ENCODE peak calls at places on chromosomes 5 and 9, in four cellular contexts. V is PC-3, X is A549, G is astrocyte. J is an unnamed sample.

GRCh38 chr5:91272858-91273257 is 110.3 kb downstream of the ARRDC3 start:
- DNase-seq in X (no peak), G (peak; percentile 71), V (peak; percentile 33), J (no peak)

GRCh38 chr5:177320879-177321278 is 9.2 kb upstream of the MXD3 start:
- DNase-seq in X (no peak), V (no peak), G (no peak), J (no peak)

GRCh38 chr9:113619156-113619861 is 155.8 kb downstream of the RGS3 start:
- DNase-seq in G (no peak), V (no peak), X (no peak), J (no peak)

GRCh38 chr9:19137282-19137681 is 10.0 kb upstream of the PLIN2 start:
- DNase-seq in G (peak; percentile 68), V (peak; percentile 50), X (no peak), J (peak; percentile 72)

GRCh38 chr5:123482258-123482657 is 29.7 kb upstream of the CSNK1G3 start:
- DNase-seq in X (no peak), V (peak; percentile 59), G (no peak), J (peak; percentile 15)

GRCh38 chr9:128420651-128421473 is at the start of gene CERCAM:
- DNase-seq in G (no peak), X (peak; percentile 72), V (peak; percentile 36), J (peak; percentile 41)

GRCh38 chr9:37676411-37676830 is 25.7 kb downstream of the FRMPD1 start:
- DNase-seq in G (no peak), V (no peak), X (no peak), J (no peak)

GRCh38 chr9:130396581-130396980 is 48.2 kb upstream of the ASS1 start:
- DNase-seq in X (peak; percentile 25), V (no peak), G (no peak), J (no peak)

GRCh38 chr9:130128251-130128650 is 44.0 kb upstream of the NCS1 start:
- DNase-seq in G (no peak), V (no peak), X (no peak), J (no peak)

GRCh38 chr9:95506692-95507455 is 9.9 kb downstream of the PTCH1 start:
- DNase-seq in X (peak; percentile 33), V (peak; percentile 25), G (no peak), J (peak; percentile 61)

GRCh38 chr5:180090769-180091546 is 19.4 kb upstream of the RNF130 start:
- DNase-seq in X (no peak), V (peak; percentile 54), G (peak; percentile 16), J (peak; percentile 33)

GRCh38 chr5:31413030-31413812 is 118.7 kb downstream of the DROSHA start:
- DNase-seq in X (no peak), G (no peak), V (no peak), J (no peak)

GRCh38 chr5:178208540-178209227 is 4.4 kb downstream of the HNRNPAB start:
- DNase-seq in V (no peak), X (peak; percentile 64), G (no peak), J (no peak)

GRCh38 chr5:1336106-1336561 is 8.8 kb downstream of the CLPTM1L start:
- DNase-seq in X (no peak), V (no peak), G (no peak), J (no peak)

GRCh38 chr9:108272350-108272899 is 583.4 kb downstream of the ACTL7B start:
- DNase-seq in X (peak; percentile 71), V (peak; percentile 54), G (no peak), J (peak; percentile 80)

GRCh38 chr9:99354104-99354503 is 132.0 kb downstream of the SEC61B start:
- DNase-seq in G (no peak), V (no peak), X (no peak), J (no peak)

GRCh38 chr9:137580209-137580957 is 1.7 kb upstream of the DPH7 start:
- DNase-seq in X (no peak), G (no peak), V (no peak), J (no peak)

GRCh38 chr5:43110606-43111170 is 10.0 kb upstream of the ZNF131 start:
- DNase-seq in X (peak; percentile 11), V (peak; percentile 31), G (no peak), J (no peak)

GRCh38 chr5:122515709-122516431 is 203.8 kb downstream of the SNCAIP start:
- DNase-seq in V (peak; percentile 64), X (peak; percentile 50), G (peak; percentile 52), J (peak; percentile 89)

GRCh38 chr9:4507731-4508130 is 17.5 kb downstream of the SLC1A1 start:
- DNase-seq in X (no peak), V (no peak), G (no peak), J (no peak)

GRCh38 chr9:4510546-4511322 is 20.5 kb downstream of the SLC1A1 start:
- DNase-seq in X (no peak), G (no peak), V (no peak), J (no peak)

GRCh38 chr9:4508246-4508906 is 18.1 kb downstream of the SLC1A1 start:
- DNase-seq in V (peak; percentile 55), X (no peak), G (peak; percentile 55), J (no peak)

GRCh38 chr9:4509590-4509984 is 19.3 kb downstream of the SLC1A1 start:
- DNase-seq in G (no peak), X (no peak), V (no peak), J (no peak)

GRCh38 chr9:4508907-4509589 is 18.8 kb downstream of the SLC1A1 start:
- DNase-seq in X (no peak), G (peak; percentile 76), V (no peak), J (peak; percentile 82)
- H3K4me2 ChIP-seq in X (no peak overlapping the region), G (peak overlapping the region; percentile 53), V (no peak overlapping the region), J (no peak overlapping the region)

DNA sequence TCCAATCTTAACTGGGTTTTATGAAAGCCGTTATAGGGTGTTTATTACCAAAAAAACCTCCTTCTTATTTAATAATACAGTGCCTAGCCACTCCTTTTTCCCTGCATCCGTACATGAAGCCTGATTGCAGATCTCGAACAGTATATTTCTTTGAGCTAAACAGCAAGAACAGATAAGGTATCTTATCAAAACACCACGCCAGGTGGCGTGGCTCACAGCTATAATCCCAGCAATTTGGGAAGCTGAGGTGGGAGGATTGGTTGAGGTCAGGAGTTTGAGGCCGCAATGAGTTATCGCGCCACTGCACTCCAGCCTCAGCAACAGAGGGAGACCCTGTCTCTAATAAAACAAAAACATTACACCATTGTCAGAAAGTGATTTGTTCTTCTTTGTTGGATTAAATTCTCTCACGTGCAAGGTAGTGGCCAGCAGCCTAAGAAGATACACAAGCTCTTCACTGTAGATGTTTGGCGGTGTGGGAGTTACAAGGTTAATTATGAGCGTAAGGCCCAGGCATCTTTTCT is 291.2 kb upstream of the DMRT1 start:
- DNase-seq in G (no peak), V (no peak), X (no peak), J (no peak)
- TF ChIP-seq CTCF in G (no peak), V (no peak), X (no peak), J (no peak)

DNA sequence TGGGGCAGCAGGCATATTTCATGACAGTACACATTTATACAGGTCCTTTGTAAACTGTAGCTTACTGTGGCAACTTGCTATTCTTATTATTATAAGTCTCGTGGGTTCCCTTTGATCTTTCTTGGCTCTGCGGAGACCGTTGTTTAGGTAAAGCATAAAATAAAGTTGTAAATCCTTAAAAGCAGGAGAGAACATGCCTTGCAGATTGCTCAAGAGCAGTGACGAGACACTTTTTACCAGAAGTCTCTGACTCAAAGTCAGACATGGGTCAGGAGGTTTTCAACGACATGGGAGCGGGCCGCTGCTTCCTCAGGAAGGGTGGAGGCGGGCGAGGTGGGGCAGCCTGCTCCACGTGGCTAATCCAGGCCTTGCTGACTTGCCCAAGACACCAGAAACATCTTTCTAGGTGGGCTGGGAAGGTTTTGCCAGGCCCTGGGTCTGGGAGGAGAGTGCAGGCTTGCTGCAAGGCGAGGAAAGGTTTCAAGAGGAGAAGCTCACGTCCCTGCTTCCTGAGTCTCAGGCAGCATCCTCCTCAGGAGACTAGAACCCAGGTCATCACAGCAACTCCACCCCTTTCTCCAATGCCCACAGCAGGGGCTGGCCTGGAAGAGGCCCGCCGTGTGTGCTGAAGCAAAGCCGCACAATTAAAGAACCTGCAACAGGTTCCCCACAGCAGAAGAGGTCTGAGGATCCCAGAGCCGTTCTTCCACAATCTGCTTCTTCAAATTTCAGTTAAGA is 6.5 kb downstream of the TBC1D2 start:
- DNase-seq in V (peak; percentile 62), G (peak; percentile 96), X (no peak), J (peak; percentile 97)
- H3K4me2 ChIP-seq in V (no peak overlapping the region), G (peak overlapping the region; percentile 17), X (peak overlapping the region; percentile 32), J (no peak overlapping the region)

GRCh38 chr9:126705767-126706697 is 92.3 kb downstream of the LMX1B start:
- DNase-seq in V (peak; percentile 59), X (peak; percentile 79), G (no peak), J (no peak)

GRCh38 chr9:126705311-126705766 is 91.6 kb downstream of the LMX1B start:
- DNase-seq in V (peak; percentile 75), G (no peak), X (peak; percentile 84), J (peak; percentile 48)

GRCh38 chr9:126703330-126704156 is 89.8 kb downstream of the LMX1B start:
- DNase-seq in V (no peak), G (no peak), X (no peak), J (no peak)

GRCh38 chr9:126702501-126703329 is 89.0 kb downstream of the LMX1B start:
- DNase-seq in G (no peak), X (peak; percentile 50), V (no peak), J (no peak)

GRCh38 chr9:126704157-126704941 is 90.6 kb downstream of the LMX1B start:
- DNase-seq in X (peak; percentile 73), G (peak; percentile 47), V (peak; percentile 61), J (peak; percentile 28)
- TF ChIP-seq CTCF in X (no peak), G (no peak), V (no peak), J (no peak)

GRCh38 chr5:172801184-172801671 is 30.2 kb upstream of the DUSP1 start:
- DNase-seq in G (peak; percentile 97), X (no peak), V (peak; percentile 87), J (peak; percentile 91)

GRCh38 chr5:172800088-172800551 is 29.1 kb upstream of the DUSP1 start:
- DNase-seq in G (peak; percentile 90), X (no peak), V (peak; percentile 64), J (peak; percentile 92)

GRCh38 chr5:172802585-172803176 is 31.4 kb upstream of the ERGIC1 start:
- DNase-seq in G (peak; percentile 72), V (peak; percentile 69), X (no peak), J (peak; percentile 75)

GRCh38 chr5:172799416-172799815 is 28.4 kb upstream of the DUSP1 start:
- DNase-seq in G (no peak), X (no peak), V (no peak), J (no peak)

GRCh38 chr5:172802013-172802584 is 31.1 kb upstream of the DUSP1 start:
- DNase-seq in G (no peak), X (no peak), V (no peak), J (no peak)
- H3K4me2 ChIP-seq in G (no peak overlapping the region), X (peak overlapping the region; percentile 8), V (no peak overlapping the region), J (no peak overlapping the region)

GRCh38 chr9:125258832-125259534 is 2.6 kb upstream of the GAPVD1 start:
- DNase-seq in X (no peak), G (no peak), V (peak; percentile 9), J (no peak)

GRCh38 chr9:125260564-125260963 is 1.1 kb upstream of the GAPVD1 start:
- DNase-seq in V (peak; percentile 24), X (no peak), G (no peak), J (no peak)

GRCh38 chr9:125254231-125254630 is 7.4 kb upstream of the GAPVD1 start:
- DNase-seq in X (no peak), V (no peak), G (no peak), J (no peak)

GRCh38 chr9:125258160-125258559 is 3.5 kb upstream of the GAPVD1 start:
- DNase-seq in V (no peak), X (no peak), G (no peak), J (no peak)

GRCh38 chr9:125255781-125256391 is 5.7 kb upstream of the GAPVD1 start:
- DNase-seq in G (no peak), X (peak; percentile 40), V (peak; percentile 26), J (peak; percentile 42)
- TF ChIP-seq CTCF in G (peak; percentile 43), X (peak; percentile 60), V (no peak), J (peak; percentile 24)

J was measured in fibroblast of lung.